ENCODE peak calls at places on chromosome 9, in seven cellular contexts. K, U, F, N, E, Y and T are unnamed samples.

GRCh38 chr9:132855904-132856303 is 22.2 kb downstream of the AK8 start:
- DNase-seq in K (no peak), F (no peak), N (no peak), U (no peak), E (no peak), Y (no peak), T (no peak)

GRCh38 chr9:124304285-124304684 is 46.5 kb downstream of the NEK6 start:
- DNase-seq in E (no peak), F (no peak), U (no peak), Y (no peak), N (no peak), K (no peak), T (no peak)

GRCh38 chr9:134835987-134836386 is 44.6 kb upstream of the FCN2 start:
- DNase-seq in F (peak), E (no peak), N (no peak), U (no peak), Y (no peak), K (no peak), T (no peak)

GRCh38 chr9:25017779-25018178 is 472.1 kb upstream of the IZUMO3 start:
- DNase-seq in F (no peak), K (no peak), N (no peak), Y (no peak), E (no peak), U (no peak), T (no peak)

GRCh38 chr9:1929722-1930621 is 85.2 kb upstream of the SMARCA2 start:
- DNase-seq in U (no peak), F (no peak), Y (no peak), K (no peak), N (no peak), E (no peak), T (no peak)

GRCh38 chr9:18554244-18554643 is 80.3 kb downstream of the ADAMTSL1 start:
- DNase-seq in K (no peak), U (no peak), N (no peak), Y (no peak), E (no peak), F (no peak), T (no peak)

GRCh38 chr9:107046692-107047091 is 183.7 kb downstream of the ZNF462 start:
- DNase-seq in U (no peak), N (no peak), E (no peak), Y (no peak), F (no peak), K (no peak), T (no peak)

GRCh38 chr9:98409637-98410173 is 154.3 kb upstream of the TBC1D2 start:
- DNase-seq in U (no peak), E (no peak), F (no peak), N (no peak), Y (peak), K (no peak), T (no peak)

GRCh38 chr9:124444166-124444565 is 6.1 kb upstream of the ADGRD2 start:
- DNase-seq in N (no peak), F (no peak), U (no peak), K (no peak), E (no peak), Y (no peak), T (no peak)

GRCh38 chr9:76401580-76402354 is 7.5 kb upstream of the RFK start:
- DNase-seq in U (peak), N (no peak), E (no peak), Y (no peak), F (no peak), K (no peak), T (no peak)

GRCh38 chr9:128246471-128246870 is 29.3 kb downstream of the GOLGA2 start:
- DNase-seq in U (no peak), F (no peak), Y (no peak), E (no peak), K (no peak), N (no peak), T (no peak)

GRCh38 chr9:123418052-123418430 is 62.0 kb downstream of the CRB2 start:
- DNase-seq in U (no peak), Y (no peak), K (peak), N (no peak), F (no peak), E (no peak), T (peak)

GRCh38 chr9:135103931-135104639 is 16.6 kb downstream of the OLFM1 start:
- DNase-seq in K (no peak), N (no peak), F (no peak), E (no peak), U (no peak), Y (no peak), T (peak)

GRCh38 chr9:25716220-25716872 is 38.1 kb upstream of the TUSC1 start:
- DNase-seq in F (peak), K (no peak), N (peak), E (no peak), Y (peak), U (peak), T (no peak)

GRCh38 chr9:127562841-127563523 is 49.1 kb upstream of the STXBP1 start:
- DNase-seq in F (no peak), E (peak), U (peak), Y (peak), N (no peak), K (no peak), T (no peak)

GRCh38 chr9:123364241-123364824 is 8.3 kb downstream of the CRB2 start:
- DNase-seq in K (no peak), E (no peak), N (no peak), Y (peak), U (peak), F (no peak), T (no peak)

GRCh38 chr9:115142090-115142489 is 24.1 kb upstream of the TNC start:
- DNase-seq in F (no peak), N (no peak), E (no peak), Y (no peak), K (no peak), U (no peak), T (no peak)

GRCh38 chr9:130421802-130422276 is 22.9 kb upstream of the ASS1 start:
- DNase-seq in K (no peak), Y (peak), N (peak), U (peak), F (peak), E (no peak), T (no peak)

GRCh38 chr9:85514256-85514655 is 227.5 kb downstream of the AGTPBP1 start:
- DNase-seq in E (no peak), K (no peak), N (no peak), F (no peak), U (no peak), Y (no peak), T (no peak)

GRCh38 chr9:35960029-35960655 is 2.2 kb upstream of the OR2S2 start:
- DNase-seq in E (no peak), Y (peak), U (peak), N (no peak), K (no peak), F (no peak), T (no peak)

GRCh38 chr9:117245225-117245624 is 169.6 kb downstream of the ASTN2 start:
- DNase-seq in N (no peak), Y (no peak), U (no peak), K (no peak), E (no peak), F (no peak), T (no peak)

GRCh38 chr9:121963542-121963995 is 129.5 kb downstream of the TTLL11 start:
- DNase-seq in F (no peak), K (no peak), Y (peak), N (no peak), U (peak), E (no peak), T (no peak)

GRCh38 chr9:118362596-118362995 is 658.4 kb downstream of the TLR4 start:
- DNase-seq in U (no peak), F (no peak), E (no peak), K (no peak), Y (no peak), N (no peak), T (no peak)

GRCh38 chr9:130780865-130781504 is 54.1 kb upstream of the ABL1 start:
- DNase-seq in E (no peak), Y (peak), U (peak), N (no peak), K (no peak), F (no peak), T (no peak)

GRCh38 chr9:82488702-82489578 is 500.4 kb downstream of the SPATA31D1 start:
- DNase-seq in Y (peak), N (no peak), E (no peak), U (peak), K (no peak), F (no peak), T (no peak)

GRCh38 chr9:2570615-2571479 is 50.7 kb upstream of the VLDLR start:
- DNase-seq in K (peak), E (peak), F (no peak), Y (peak), U (peak), N (no peak), T (peak)

GRCh38 chr9:84711936-84712335 is 42.4 kb downstream of the NTRK2 start:
- DNase-seq in U (no peak), Y (peak), K (no peak), F (no peak), N (no peak), E (no peak), T (peak)

GRCh38 chr9:63816742-63817621 is 1468.0 kb downstream of the FOXD4L5 start:
- DNase-seq in F (peak), Y (peak), K (peak), N (peak), U (peak), E (peak), T (peak)

GRCh38 chr9:131402738-131403492 is 9.0 kb downstream of the PRRC2B start:
- DNase-seq in E (peak), F (peak), N (no peak), K (peak), Y (peak), U (peak), T (peak)

GRCh38 chr9:120513825-120514598 is 66.0 kb downstream of the CDK5RAP2 start:
- DNase-seq in Y (no peak), N (no peak), F (no peak), E (no peak), U (no peak), K (no peak), T (no peak)

GRCh38 chr9:12878342-12878978 is 103.6 kb downstream of the LURAP1L start:
- DNase-seq in Y (no peak), U (peak), K (no peak), F (no peak), N (no peak), E (no peak), T (no peak)

GRCh38 chr9:110059461-110059860 is 148.5 kb downstream of the C9orf152 start:
- DNase-seq in E (no peak), N (no peak), F (no peak), K (no peak), Y (no peak), U (no peak), T (no peak)

GRCh38 chr9:110056062-110056461 is 151.9 kb downstream of the C9orf152 start:
- DNase-seq in N (no peak), F (no peak), E (no peak), U (no peak), K (no peak), Y (no peak), T (no peak)

DNA sequence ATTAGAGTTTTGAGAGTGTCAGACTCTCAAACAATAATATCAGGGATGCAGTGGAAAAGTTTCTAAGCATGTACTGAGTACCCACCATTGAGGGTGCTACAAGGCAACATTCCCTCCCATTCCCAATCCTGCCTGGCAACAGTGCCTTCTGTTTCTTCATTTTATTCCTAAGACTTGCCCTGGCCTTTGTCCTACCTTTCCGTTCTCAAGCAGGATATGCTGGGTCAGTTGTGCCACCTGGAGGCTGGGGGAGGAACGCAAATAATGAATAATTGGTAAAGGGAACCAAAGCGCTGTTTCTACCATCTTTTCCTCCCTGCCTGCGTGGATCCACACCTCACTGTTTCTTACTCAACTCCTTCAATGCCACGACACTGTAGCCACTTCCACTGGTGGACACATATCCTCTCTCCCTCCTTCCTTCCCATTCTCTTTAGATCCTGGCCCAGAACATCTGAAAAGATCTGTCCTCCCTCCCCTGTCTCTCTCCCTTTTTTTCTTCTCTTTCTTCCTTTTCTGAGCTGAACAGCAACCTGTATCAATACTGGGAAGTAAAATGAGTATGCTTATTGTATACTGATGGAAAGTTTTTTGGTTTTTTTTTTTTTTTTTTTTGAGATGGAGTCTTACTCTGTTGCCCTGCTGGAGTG is 149.5 kb downstream of the C9orf152 start:
- DNase-seq in U (peak), Y (peak), E (no peak), F (peak), N (peak), K (no peak), T (no peak)
- TF ChIP-seq CTCF in U (peak), Y (peak), E (peak), F (peak), N (peak), K (peak), T (peak)

DNA sequence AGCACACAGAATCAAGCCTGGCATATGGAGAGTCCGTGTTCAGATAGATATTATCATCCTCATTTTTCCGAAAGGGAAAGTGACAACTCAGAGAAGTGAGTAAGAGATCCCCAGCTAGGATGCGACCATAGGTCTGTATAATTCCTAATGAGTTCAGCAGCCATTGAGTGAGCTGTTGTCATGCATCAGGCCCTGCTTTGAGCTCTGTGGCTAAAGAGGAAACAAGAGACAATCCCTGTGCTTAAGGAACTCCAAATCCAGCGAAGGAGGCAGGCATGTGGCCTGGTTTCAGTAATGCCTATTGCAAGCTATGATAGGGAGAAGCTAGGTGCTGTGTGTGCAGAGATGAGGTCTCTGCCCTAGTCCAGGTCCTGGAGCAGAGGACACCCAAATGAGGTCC is 192.9 kb downstream of the ACTL7B start:
- DNase-seq in K (no peak), E (no peak), Y (no peak), F (no peak), N (no peak), U (no peak), T (no peak)
- TF ChIP-seq CTCF in K (no peak), E (no peak), Y (no peak), F (no peak), N (no peak), U (no peak), T (no peak)

GRCh38 chr9:86953181-86953580 is 5.9 kb upstream of the GAS1 start:
- DNase-seq in K (no peak), U (peak), F (no peak), E (no peak), N (no peak), Y (no peak), T (no peak)
- TF ChIP-seq CTCF in K (no peak), U (no peak), F (no peak), E (no peak), N (no peak), Y (no peak), T (no peak)

GRCh38 chr9:126317513-126317912 is 9.1 kb upstream of the MVB12B start:
- DNase-seq in E (no peak), Y (no peak), F (no peak), U (peak), N (no peak), K (no peak), T (no peak)
- TF ChIP-seq CTCF in E (peak), Y (peak), F (no peak), U (peak), N (no peak), K (no peak), T (peak)

DNA sequence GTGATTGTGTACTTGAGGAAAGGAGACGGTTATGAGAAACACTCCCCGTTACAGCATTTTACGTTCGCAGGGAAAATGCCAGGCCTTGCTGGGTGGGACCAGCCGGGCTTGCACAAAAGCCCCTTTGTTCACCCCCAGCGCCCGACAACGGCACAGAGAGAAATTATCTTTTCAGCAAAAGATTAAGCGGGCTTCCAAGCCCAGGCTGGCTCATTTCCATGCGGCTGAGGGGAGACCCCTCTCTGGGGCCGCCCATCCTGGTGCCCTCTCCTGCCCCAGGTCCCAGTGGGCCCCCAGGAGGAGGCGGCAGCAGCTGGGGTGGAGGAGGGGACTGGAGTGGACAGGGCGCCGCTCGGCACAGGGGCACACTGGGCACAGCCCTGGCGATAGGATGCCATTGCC is 50.8 kb upstream of the NOTCH1 start:
- DNase-seq in K (no peak), U (no peak), Y (peak), F (no peak), N (no peak), E (no peak), T (peak)
- TF ChIP-seq CTCF in K (no peak), U (no peak), Y (no peak), F (no peak), N (no peak), E (no peak), T (no peak)

DNA sequence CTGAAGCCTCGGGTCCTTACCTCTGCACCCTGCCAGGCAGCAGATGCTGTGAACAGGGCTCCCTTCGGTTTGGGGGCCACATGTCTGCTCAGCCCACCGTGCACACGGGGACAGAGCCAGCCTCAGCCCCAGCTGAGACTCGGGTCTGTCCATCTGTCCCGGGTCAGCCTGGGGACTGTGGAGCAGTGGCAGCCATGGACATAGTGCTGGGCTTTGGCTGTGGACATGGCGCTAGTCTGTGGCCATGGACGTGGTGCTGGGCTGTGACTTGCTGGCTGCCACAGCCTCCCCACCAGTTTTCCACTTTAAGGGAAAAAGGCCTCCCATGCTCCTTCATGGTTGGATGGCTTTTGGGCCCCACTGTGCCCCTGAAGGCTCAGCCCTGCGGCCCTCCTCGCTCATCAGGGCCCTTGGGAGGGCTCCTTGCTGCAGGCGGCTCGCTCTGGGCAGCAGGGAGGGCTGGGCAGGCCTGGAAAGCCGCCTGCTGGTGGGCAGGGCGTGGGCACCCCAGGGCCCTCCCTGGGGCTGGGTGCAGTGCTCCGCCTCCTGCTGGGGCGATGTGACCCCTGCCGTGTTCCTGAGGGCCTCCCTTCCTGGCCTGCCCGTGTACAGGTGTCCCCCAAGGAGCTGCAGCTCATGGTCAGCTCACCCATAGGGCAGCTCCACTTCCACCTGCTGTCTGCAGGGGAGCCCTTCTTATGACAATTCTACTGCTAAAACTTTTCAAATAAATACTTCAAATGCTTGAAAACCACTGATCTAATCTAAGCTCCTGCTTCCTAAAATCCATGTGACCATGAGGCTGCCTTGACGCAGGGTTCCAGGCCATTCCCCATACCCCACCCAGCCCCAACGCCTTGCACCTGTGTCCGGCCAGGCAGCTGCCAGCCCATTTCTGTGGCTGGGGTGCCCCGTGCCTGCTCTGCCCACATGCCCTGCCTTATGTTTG is 112.1 kb upstream of the LMX1B start:
- DNase-seq in F (no peak), N (no peak), K (no peak), E (peak), Y (no peak), U (no peak), T (peak)
- TF ChIP-seq CTCF in F (no peak), N (no peak), K (no peak), E (no peak), Y (no peak), U (no peak), T (no peak)

GRCh38 chr9:68575821-68576220 is 35.1 kb upstream of the TMEM252 start:
- DNase-seq in K (no peak), Y (no peak), N (no peak), U (no peak), F (no peak), E (no peak), T (no peak)
- TF ChIP-seq CTCF in K (no peak), Y (no peak), N (no peak), U (no peak), F (no peak), E (no peak), T (no peak)

GRCh38 chr9:17005085-17005484 is 129.8 kb upstream of the CNTLN start:
- DNase-seq in N (no peak), U (peak), F (no peak), E (peak), Y (peak), K (peak), T (peak)
- TF ChIP-seq CTCF in N (no peak), U (no peak), F (no peak), E (no peak), Y (no peak), K (no peak), T (no peak)

GRCh38 chr9:34253460-34253837 is 74.6 kb downstream of the UBAP1 start:
- DNase-seq in E (no peak), U (peak), F (no peak), K (no peak), N (no peak), Y (peak), T (no peak)

GRCh38 chr9:34256987-34257585 is 72.0 kb downstream of the KIF24 start:
- DNase-seq in U (no peak), K (no peak), Y (no peak), E (no peak), F (no peak), N (no peak), T (no peak)

GRCh38 chr9:34254141-34254913 is 74.7 kb downstream of the KIF24 start:
- DNase-seq in N (no peak), Y (peak), U (peak), E (no peak), F (no peak), K (peak), T (no peak)

GRCh38 chr9:34254966-34255825 is 73.9 kb downstream of the KIF24 start:
- DNase-seq in N (no peak), E (no peak), U (peak), Y (peak), K (no peak), F (no peak), T (no peak)

GRCh38 chr9:34256104-34256503 is 73.0 kb downstream of the KIF24 start:
- DNase-seq in N (peak), U (no peak), E (no peak), K (no peak), Y (no peak), F (no peak), T (no peak)
- TF ChIP-seq CTCF in N (no peak), U (no peak), E (no peak), K (no peak), Y (no peak), F (no peak), T (peak)